ENCODE peak calls at places on chromosomes 2 and 18, in seven cellular contexts. I, W, J, E, F, H and R are unnamed samples.

GRCh38 chr18:46237891-46238290 is 133.7 kb downstream of the HAUS1 start:
- DNase-seq in F (no peak), W (no peak), I (no peak), J (no peak), E (no peak), H (no peak), R (no peak)

GRCh38 chr2:136905779-136906178 is 140.4 kb downstream of the THSD7B start:
- DNase-seq in F (no peak), I (no peak), H (peak; percentile 55), J (no peak), E (no peak), W (no peak), R (no peak)

GRCh38 chr2:216341151-216341550 is 31.1 kb downstream of the MARCHF4 start:
- DNase-seq in E (peak; percentile 31), I (no peak), J (no peak), F (no peak), H (no peak), W (peak; percentile 71), R (no peak)

GRCh38 chr2:239456940-239457339 is 56.1 kb upstream of the HDAC4 start:
- DNase-seq in F (no peak), W (no peak), E (no peak), J (no peak), I (no peak), H (no peak), R (no peak)

GRCh38 chr2:241003369-241003768 is 5.0 kb downstream of the SNED1 start:
- DNase-seq in W (no peak), F (no peak), I (no peak), J (no peak), E (no peak), H (no peak), R (no peak)

GRCh38 chr2:178194600-178195389 is 483 bp downstream of the OSBPL6 start:
- DNase-seq in W (peak; percentile 55), I (no peak), H (peak; percentile 89), F (peak; percentile 18), J (peak; percentile 51), E (peak; percentile 39), R (no peak)

GRCh38 chr2:3728104-3729054 is 25.0 kb downstream of the DCDC2C start:
- DNase-seq in I (no peak), E (no peak), J (peak; percentile 41), H (peak; percentile 72), W (peak; percentile 67), F (no peak), R (no peak)

GRCh38 chr2:55176094-55176415 is 56.0 kb downstream of the CLHC1 start:
- DNase-seq in W (no peak), H (no peak), E (no peak), I (no peak), J (no peak), F (no peak), R (no peak)

GRCh38 chr2:152710713-152711112 is 6.5 kb downstream of the PRPF40A start:
- DNase-seq in E (no peak), H (no peak), I (no peak), J (no peak), F (no peak), W (peak; percentile 86), R (no peak)

GRCh38 chr2:220320326-220320725 is 692.9 kb downstream of the SLC4A3 start:
- DNase-seq in J (no peak), E (no peak), I (no peak), F (no peak), W (peak; percentile 73), H (no peak), R (no peak)

GRCh38 chr18:45151645-45152044 is 463.6 kb upstream of the SLC14A2 start:
- DNase-seq in F (no peak), I (no peak), J (no peak), W (no peak), H (no peak), E (no peak), R (no peak)

GRCh38 chr2:9950521-9951271 is 797 bp upstream of the GRHL1 start:
- DNase-seq in E (peak; percentile 29), H (peak; percentile 73), F (peak; percentile 24), W (no peak), J (peak; percentile 43), I (no peak), R (peak; percentile 39)

GRCh38 chr2:9949992-9950520 is 1.4 kb upstream of the GRHL1 start:
- DNase-seq in J (no peak), E (no peak), H (no peak), F (no peak), I (no peak), W (no peak), R (no peak)

GRCh38 chr2:9946818-9947217 is 4.7 kb upstream of the GRHL1 start:
- DNase-seq in I (no peak), E (no peak), J (no peak), F (no peak), H (no peak), W (no peak), R (no peak)

GRCh38 chr2:9949239-9949991 is 2.1 kb upstream of the GRHL1 start:
- DNase-seq in I (no peak), H (no peak), E (no peak), W (no peak), J (no peak), F (no peak), R (no peak)

DNA sequence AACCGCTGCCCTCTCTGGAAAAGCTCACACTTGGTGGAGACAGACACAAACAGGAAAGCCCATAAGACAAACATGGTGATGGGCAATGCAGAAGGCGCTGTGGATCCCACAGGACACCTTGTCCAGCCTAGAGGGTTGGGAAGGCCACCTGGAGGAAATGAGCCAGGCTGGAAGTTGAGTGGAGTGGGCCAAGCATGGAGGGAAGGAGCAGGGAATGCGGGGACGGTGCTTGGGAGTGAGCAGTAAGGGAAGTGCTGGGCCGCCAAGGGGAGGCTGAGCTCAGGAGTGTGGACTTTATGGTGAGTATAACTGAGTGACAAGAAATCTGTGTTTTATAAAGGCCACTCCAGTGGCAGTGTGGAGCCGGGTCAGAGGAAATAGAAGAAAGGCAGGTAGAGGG is 2.8 kb upstream of the GRHL1 start:
- DNase-seq in H (no peak), I (no peak), W (no peak), J (no peak), F (no peak), E (no peak), R (no peak)
- H3K4me1 ChIP-seq in H (peaks cover 3% of the 10 kb centered on the region), I (peaks cover 11% of the 10 kb centered on the region), W (peaks cover 11% of the 10 kb centered on the region), J (peaks cover 3% of the 10 kb centered on the region), F (peaks cover 6% of the 10 kb centered on the region), E (peaks cover 12% of the 10 kb centered on the region), R (no peaks in the 10 kb centered on the region)

GRCh38 chr18:76882186-76882585 is 59.8 kb downstream of the ZNF236 start:
- DNase-seq in I (no peak), F (no peak), H (no peak), E (no peak), W (no peak), J (no peak), R (no peak)

GRCh38 chr18:76889086-76889699 is 66.8 kb downstream of the ZNF236 start:
- DNase-seq in H (no peak), E (no peak), I (no peak), W (no peak), F (no peak), J (no peak), R (no peak)

GRCh38 chr18:76880026-76880425 is 57.7 kb downstream of the ZNF236 start:
- DNase-seq in W (no peak), F (no peak), E (no peak), H (no peak), J (no peak), I (no peak), R (no peak)

GRCh38 chr18:76886112-76886511 is 63.8 kb downstream of the ZNF236 start:
- DNase-seq in I (no peak), W (no peak), H (no peak), J (peak; percentile 37), F (no peak), E (no peak), R (no peak)

DNA sequence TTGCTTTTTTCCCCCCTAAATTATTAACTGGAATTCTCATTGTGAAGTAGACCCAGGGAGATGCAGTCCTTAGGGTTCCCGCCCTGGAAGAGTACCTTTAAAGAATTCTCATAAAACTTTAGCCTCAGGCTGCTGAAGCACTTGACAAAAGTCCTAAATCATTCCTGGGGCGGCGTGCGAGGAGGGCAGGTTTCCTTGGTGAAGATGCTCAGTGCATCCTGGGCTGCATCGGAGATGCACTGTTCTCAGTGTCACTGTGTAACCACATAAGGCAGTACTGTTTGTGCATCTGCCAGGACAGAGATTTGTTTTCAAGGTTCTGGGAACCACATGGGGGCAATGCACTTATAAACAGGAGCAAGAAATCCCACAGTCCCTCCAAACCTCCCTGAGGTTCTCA is 62.7 kb downstream of the ZNF236 start:
- DNase-seq in E (no peak), H (no peak), J (no peak), W (no peak), I (no peak), F (no peak), R (no peak)
- H3K36me3 ChIP-seq in E (peaks cover 81% of the 10 kb centered on the region), H (peaks cover 80% of the 10 kb centered on the region), J (peaks cover 20% of the 10 kb centered on the region), W (peaks cover 42% of the 10 kb centered on the region), I (peaks cover 34% of the 10 kb centered on the region), F (no peaks in the 10 kb centered on the region), R (peaks cover 59% of the 10 kb centered on the region)

DNA sequence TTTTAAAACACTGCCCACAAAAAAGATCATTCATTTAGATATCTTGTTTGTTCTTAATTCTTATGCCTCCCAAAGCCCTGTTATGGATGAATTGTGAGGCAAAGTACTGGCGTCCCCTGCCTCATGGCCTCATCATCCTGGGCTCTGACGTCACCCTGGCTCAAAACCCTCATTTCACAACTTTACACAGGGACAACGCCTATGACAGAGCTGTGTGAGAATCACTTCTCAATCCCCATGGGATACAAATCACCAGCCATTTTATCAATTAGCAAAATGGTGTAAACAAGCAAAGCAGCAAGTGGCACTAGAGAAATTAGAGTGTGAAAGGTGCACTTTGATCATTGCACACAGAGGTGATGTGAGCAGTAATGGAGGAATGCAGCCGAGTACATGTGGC is 16.6 kb downstream of the FHOD3 start:
- DNase-seq in I (no peak), J (no peak), E (no peak), H (peak; percentile 18), F (no peak), W (peak; percentile 55), R (no peak)
- H3K4me1 ChIP-seq in I (no peaks in the 10 kb centered on the region), J (peaks cover 15% of the 10 kb centered on the region), E (peaks cover 73% of the 10 kb centered on the region), H (no peaks in the 10 kb centered on the region), F (no peaks in the 10 kb centered on the region), W (peaks cover 16% of the 10 kb centered on the region), R (no peaks in the 10 kb centered on the region)

GRCh38 chr2:44335806-44336538 is 25.3 kb downstream of the PREPL start:
- DNase-seq in H (no peak), W (peak; percentile 41), I (no peak), F (no peak), E (no peak), J (no peak), R (no peak)
- H3K36me3 ChIP-seq in H (peaks cover 48% of the 10 kb centered on the region), W (peaks cover 13% of the 10 kb centered on the region), I (peaks cover 20% of the 10 kb centered on the region), F (peaks cover under 1% of the 10 kb centered on the region), E (peaks cover 80% of the 10 kb centered on the region), J (peaks cover 13% of the 10 kb centered on the region), R (peaks cover 27% of the 10 kb centered on the region)

GRCh38 chr2:85589982-85590791 is 5.4 kb upstream of the RNF181 start:
- DNase-seq in E (no peak), W (peak; percentile 94), F (no peak), I (no peak), J (no peak), H (no peak), R (no peak)
- H3K4me1 ChIP-seq in E (peaks cover 89% of the 10 kb centered on the region), W (peaks cover 29% of the 10 kb centered on the region), F (peaks cover 12% of the 10 kb centered on the region), I (peaks cover 26% of the 10 kb centered on the region), J (peaks cover 22% of the 10 kb centered on the region), H (peaks cover 3% of the 10 kb centered on the region), R (peaks cover 9% of the 10 kb centered on the region)